ENCODE peak calls at places on chromosomes 16 and 17, in ten cellular contexts. One of them, this sample, is unnamed.

GRCh38 chr17:52233176-52233575 is 74.7 kb upstream of the CA10 start:
- DNase-seq in ovary: no peak
- DNase-seq in lower leg skin: no peak
- DNase-seq in right lobe of liver: no peak
- DNase-seq in esophagus squamous epithelium: no peak
- DNase-seq in endothelial cell of umbilical vein: no peak
- DNase-seq in A549: no peak
- DNase-seq in NB4: no peak
- DNase-seq in HepG2: no peak
- DNase-seq in body of pancreas: no peak
- DNase-seq in this sample: no peak

GRCh38 chr17:36950027-36950426 is 1.3 kb downstream of the AATF start:
- DNase-seq in ovary: no peak
- DNase-seq in lower leg skin: no peak
- DNase-seq in right lobe of liver: no peak
- DNase-seq in esophagus squamous epithelium: no peak
- DNase-seq in endothelial cell of umbilical vein: no peak
- DNase-seq in A549: no peak
- DNase-seq in NB4: no peak
- DNase-seq in HepG2: no peak
- DNase-seq in body of pancreas: no peak
- DNase-seq in this sample: no peak

GRCh38 chr17:57645950-57646686 is 99.0 kb downstream of the CCDC182 start:
- DNase-seq in ovary: no peak
- DNase-seq in lower leg skin: no peak
- DNase-seq in right lobe of liver: no peak
- DNase-seq in esophagus squamous epithelium: no peak
- DNase-seq in endothelial cell of umbilical vein: no peak
- DNase-seq in A549: no peak
- DNase-seq in NB4: peak; percentile 91
- DNase-seq in HepG2: no peak
- DNase-seq in body of pancreas: no peak
- DNase-seq in this sample: no peak

GRCh38 chr17:80243526-80244433 is 16.9 kb upstream of the RNF213 start:
- DNase-seq in ovary: no peak
- DNase-seq in lower leg skin: no peak
- DNase-seq in right lobe of liver: no peak
- DNase-seq in esophagus squamous epithelium: no peak
- DNase-seq in endothelial cell of umbilical vein: no peak
- DNase-seq in A549: no peak
- DNase-seq in NB4: no peak
- DNase-seq in HepG2: no peak
- DNase-seq in body of pancreas: no peak
- DNase-seq in this sample: no peak

GRCh38 chr17:4509923-4510614 is 11.4 kb downstream of the SPNS2 start:
- DNase-seq in ovary: no peak
- DNase-seq in lower leg skin: no peak
- DNase-seq in right lobe of liver: no peak
- DNase-seq in esophagus squamous epithelium: no peak
- DNase-seq in endothelial cell of umbilical vein: no peak
- DNase-seq in A549: no peak
- DNase-seq in NB4: no peak
- DNase-seq in HepG2: no peak
- DNase-seq in body of pancreas: peak; percentile 39
- DNase-seq in this sample: peak; percentile 74

GRCh38 chr16:74991593-74992403 is 6.9 kb upstream of the WDR59 start:
- DNase-seq in ovary: no peak
- DNase-seq in lower leg skin: no peak
- DNase-seq in right lobe of liver: peak; percentile 62
- DNase-seq in esophagus squamous epithelium: no peak
- DNase-seq in endothelial cell of umbilical vein: no peak
- DNase-seq in A549: no peak
- DNase-seq in NB4: no peak
- DNase-seq in HepG2: peak; percentile 100
- DNase-seq in body of pancreas: peak; percentile 64
- DNase-seq in this sample: no peak

GRCh38 chr17:57467226-57467625 is 210.9 kb downstream of the MSI2 start:
- DNase-seq in ovary: no peak
- DNase-seq in lower leg skin: no peak
- DNase-seq in right lobe of liver: no peak
- DNase-seq in esophagus squamous epithelium: no peak
- DNase-seq in endothelial cell of umbilical vein: no peak
- DNase-seq in A549: no peak
- DNase-seq in NB4: no peak
- DNase-seq in HepG2: no peak
- DNase-seq in body of pancreas: no peak
- DNase-seq in this sample: no peak

GRCh38 chr16:80369138-80369537 is 171.7 kb upstream of the DYNLRB2 start:
- DNase-seq in ovary: no peak
- DNase-seq in lower leg skin: no peak
- DNase-seq in right lobe of liver: no peak
- DNase-seq in esophagus squamous epithelium: no peak
- DNase-seq in endothelial cell of umbilical vein: no peak
- DNase-seq in A549: no peak
- DNase-seq in NB4: no peak
- DNase-seq in HepG2: no peak
- DNase-seq in body of pancreas: no peak
- DNase-seq in this sample: no peak

GRCh38 chr17:61720016-61720795 is 129.2 kb upstream of the NACA2 start:
- DNase-seq in ovary: no peak
- DNase-seq in lower leg skin: no peak
- DNase-seq in right lobe of liver: no peak
- DNase-seq in esophagus squamous epithelium: no peak
- DNase-seq in endothelial cell of umbilical vein: no peak
- DNase-seq in A549: no peak
- DNase-seq in NB4: no peak
- DNase-seq in HepG2: no peak
- DNase-seq in body of pancreas: no peak
- DNase-seq in this sample: no peak

GRCh38 chr17:62804025-62804424 is 4.1 kb downstream of the MARCHF10 start:
- DNase-seq in ovary: no peak
- DNase-seq in lower leg skin: no peak
- DNase-seq in right lobe of liver: no peak
- DNase-seq in esophagus squamous epithelium: no peak
- DNase-seq in endothelial cell of umbilical vein: no peak
- DNase-seq in A549: no peak
- DNase-seq in NB4: no peak
- DNase-seq in HepG2: no peak
- DNase-seq in body of pancreas: no peak
- DNase-seq in this sample: no peak

GRCh38 chr16:81729451-81729850 is 49.6 kb upstream of the PLCG2 start:
- DNase-seq in ovary: no peak
- DNase-seq in lower leg skin: no peak
- DNase-seq in right lobe of liver: no peak
- DNase-seq in esophagus squamous epithelium: no peak
- DNase-seq in endothelial cell of umbilical vein: no peak
- DNase-seq in A549: no peak
- DNase-seq in NB4: peak; percentile 55
- DNase-seq in HepG2: peak; percentile 17
- DNase-seq in body of pancreas: no peak
- DNase-seq in this sample: no peak

GRCh38 chr17:28646039-28646754 is 1.2 kb upstream of the BLTP2 start:
- DNase-seq in ovary: peak; percentile 72
- DNase-seq in lower leg skin: peak; percentile 21
- DNase-seq in right lobe of liver: no peak
- DNase-seq in esophagus squamous epithelium: no peak
- DNase-seq in endothelial cell of umbilical vein: no peak
- DNase-seq in A549: no peak
- DNase-seq in NB4: no peak
- DNase-seq in HepG2: no peak
- DNase-seq in body of pancreas: peak; percentile 10
- DNase-seq in this sample: peak; percentile 24

GRCh38 chr17:49456172-49456965 is 38.7 kb upstream of the NGFR start:
- DNase-seq in ovary: no peak
- DNase-seq in lower leg skin: no peak
- DNase-seq in right lobe of liver: no peak
- DNase-seq in esophagus squamous epithelium: no peak
- DNase-seq in endothelial cell of umbilical vein: no peak
- DNase-seq in A549: no peak
- DNase-seq in NB4: peak; percentile 85
- DNase-seq in HepG2: no peak
- DNase-seq in body of pancreas: no peak
- DNase-seq in this sample: no peak

GRCh38 chr17:49457564-49458535 is 37.2 kb upstream of the NGFR start:
- DNase-seq in ovary: no peak
- DNase-seq in lower leg skin: no peak
- DNase-seq in right lobe of liver: no peak
- DNase-seq in esophagus squamous epithelium: no peak
- DNase-seq in endothelial cell of umbilical vein: no peak
- DNase-seq in A549: no peak
- DNase-seq in NB4: no peak
- DNase-seq in HepG2: no peak
- DNase-seq in body of pancreas: no peak
- DNase-seq in this sample: no peak

GRCh38 chr17:49460401-49460800 is 34.7 kb upstream of the NGFR start:
- DNase-seq in ovary: no peak
- DNase-seq in lower leg skin: no peak
- DNase-seq in right lobe of liver: no peak
- DNase-seq in esophagus squamous epithelium: no peak
- DNase-seq in endothelial cell of umbilical vein: no peak
- DNase-seq in A549: no peak
- DNase-seq in NB4: no peak
- DNase-seq in HepG2: no peak
- DNase-seq in body of pancreas: no peak
- DNase-seq in this sample: no peak

GRCh38 chr17:49461580-49461979 is 33.5 kb upstream of the NGFR start:
- DNase-seq in ovary: no peak
- DNase-seq in lower leg skin: no peak
- DNase-seq in right lobe of liver: no peak
- DNase-seq in esophagus squamous epithelium: no peak
- DNase-seq in endothelial cell of umbilical vein: no peak
- DNase-seq in A549: no peak
- DNase-seq in NB4: no peak
- DNase-seq in HepG2: no peak
- DNase-seq in body of pancreas: no peak
- DNase-seq in this sample: no peak

DNA sequence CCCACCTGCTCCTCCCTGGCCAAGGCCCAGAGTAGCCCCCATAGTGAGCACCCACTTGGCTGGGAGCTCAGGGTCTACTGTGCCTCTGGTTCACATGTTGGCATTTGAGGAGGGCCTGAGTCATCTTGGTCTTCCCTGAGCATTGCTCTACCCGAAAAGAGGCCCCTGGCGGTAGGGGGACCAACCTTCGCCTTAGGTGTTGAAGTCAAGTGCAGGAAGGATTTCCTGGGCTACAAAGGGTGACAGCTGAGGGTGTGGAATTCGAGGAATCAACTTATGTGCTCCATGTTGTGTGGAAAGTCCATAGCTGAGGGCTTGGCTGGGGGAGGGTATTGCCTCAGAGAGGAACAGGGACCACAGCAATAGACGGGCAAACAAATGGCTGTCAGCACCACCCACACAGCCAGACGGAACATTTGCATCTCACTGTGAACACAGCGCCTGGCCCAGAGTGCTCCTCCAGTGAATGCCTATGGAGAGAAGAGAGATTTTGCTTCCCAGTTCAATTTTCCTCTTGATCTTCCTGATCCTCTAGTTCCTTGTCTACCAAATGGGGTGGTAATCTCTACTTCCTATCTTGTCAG is 35.6 kb upstream of the NGFR start:
- DNase-seq in ovary: no peak
- DNase-seq in lower leg skin: no peak
- DNase-seq in right lobe of liver: no peak
- DNase-seq in esophagus squamous epithelium: no peak
- DNase-seq in endothelial cell of umbilical vein: no peak
- DNase-seq in A549: no peak
- DNase-seq in NB4: no peak
- DNase-seq in HepG2: peak; percentile 57
- DNase-seq in body of pancreas: no peak
- DNase-seq in this sample: no peak
- TF ChIP-seq CTCF in ovary: no peak
- TF ChIP-seq CTCF in lower leg skin: no peak
- TF ChIP-seq CTCF in right lobe of liver: no peak
- TF ChIP-seq CTCF in esophagus squamous epithelium: no peak
- TF ChIP-seq CTCF in endothelial cell of umbilical vein: no peak
- TF ChIP-seq CTCF in A549: no peak
- TF ChIP-seq CTCF in NB4: no peak
- TF ChIP-seq CTCF in HepG2: no peak
- TF ChIP-seq CTCF in body of pancreas: no peak
- TF ChIP-seq CTCF in this sample: no peak

GRCh38 chr17:75205037-75205792 is at the start of gene NUP85:
- DNase-seq in ovary: peak; percentile 94
- DNase-seq in lower leg skin: peak; percentile 91
- DNase-seq in right lobe of liver: peak; percentile 94
- DNase-seq in esophagus squamous epithelium: peak; percentile 46
- DNase-seq in endothelial cell of umbilical vein: peak; percentile 96
- DNase-seq in A549: peak; percentile 100
- DNase-seq in NB4: peak; percentile 96
- DNase-seq in HepG2: peak; percentile 96
- DNase-seq in body of pancreas: peak; percentile 92
- DNase-seq in this sample: peak; percentile 98
- H3K4me3 ChIP-seq in ovary: peak within 1 kb of the TSS; percentile 87
- H3K4me3 ChIP-seq in lower leg skin: peak within 1 kb of the TSS; percentile 55
- H3K4me3 ChIP-seq in right lobe of liver: peak within 1 kb of the TSS; percentile 81
- H3K4me3 ChIP-seq in esophagus squamous epithelium: peak within 1 kb of the TSS; percentile 89
- H3K4me3 ChIP-seq in endothelial cell of umbilical vein: peak within 1 kb of the TSS; percentile 58
- H3K4me3 ChIP-seq in A549: peak within 1 kb of the TSS; percentile 87
- H3K4me3 ChIP-seq in NB4: peak within 1 kb of the TSS; percentile 80
- H3K4me3 ChIP-seq in HepG2: peak within 1 kb of the TSS; percentile 82
- H3K4me3 ChIP-seq in body of pancreas: peak within 1 kb of the TSS; percentile 95
- H3K4me3 ChIP-seq in this sample: peak within 1 kb of the TSS; percentile 84

DNA sequence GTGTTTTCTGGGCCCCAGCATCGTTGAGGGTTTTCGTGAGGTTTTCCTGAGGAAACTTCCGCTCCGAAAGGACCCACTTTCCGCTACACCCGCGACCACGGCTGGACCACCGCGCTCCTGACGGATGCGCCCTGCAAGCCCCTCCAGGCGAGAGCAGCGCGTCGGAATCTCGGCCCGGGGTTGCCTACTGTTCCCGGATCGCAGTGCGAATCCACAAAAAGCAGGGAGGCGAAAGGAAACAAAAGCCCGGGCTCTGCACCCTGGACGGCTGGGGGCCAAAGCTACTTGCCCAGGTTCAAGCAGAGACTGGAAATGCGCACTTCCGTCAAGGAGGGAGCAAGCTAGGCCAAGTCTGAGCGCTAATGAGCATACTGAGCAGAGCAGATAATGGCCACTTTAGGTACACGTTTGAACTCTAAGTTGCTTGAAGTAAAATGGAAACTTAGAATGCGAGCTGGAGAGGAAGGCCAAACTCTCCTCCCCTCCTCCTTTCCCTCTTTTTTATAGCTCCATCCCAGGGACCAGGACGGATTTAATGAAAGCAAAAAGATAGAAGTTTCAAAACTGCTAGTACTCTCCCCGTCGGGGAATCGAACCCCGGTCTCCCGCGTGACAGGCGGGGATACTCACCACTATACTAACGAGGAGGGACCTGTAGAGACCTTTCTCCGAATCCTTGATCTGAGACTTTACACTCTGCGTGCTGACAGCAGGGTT is 11.4 kb upstream of the AURKB start:
- DNase-seq in ovary: peak; percentile 92
- DNase-seq in lower leg skin: peak; percentile 95
- DNase-seq in right lobe of liver: peak; percentile 80
- DNase-seq in esophagus squamous epithelium: no peak
- DNase-seq in endothelial cell of umbilical vein: peak; percentile 94
- DNase-seq in A549: peak; percentile 82
- DNase-seq in NB4: peak; percentile 75
- DNase-seq in HepG2: no peak
- DNase-seq in body of pancreas: peak; percentile 90
- DNase-seq in this sample: peak; percentile 85
- TF ChIP-seq POLR2A in ovary: no peak
- TF ChIP-seq POLR2A in lower leg skin: no peak
- TF ChIP-seq POLR2A in right lobe of liver: peak; percentile 2
- TF ChIP-seq POLR2A in esophagus squamous epithelium: no peak
- TF ChIP-seq POLR2A in endothelial cell of umbilical vein: no peak
- TF ChIP-seq POLR2A in A549: no peak
- TF ChIP-seq POLR2A in NB4: no peak
- TF ChIP-seq POLR2A in HepG2: peak; percentile 32
- TF ChIP-seq POLR2A in body of pancreas: peak; percentile 37
- TF ChIP-seq POLR2A in this sample: no peak

GRCh38 chr16:17921357-17921978 is 415.1 kb downstream of the NPIPA8 start:
- DNase-seq in ovary: no peak
- DNase-seq in lower leg skin: no peak
- DNase-seq in right lobe of liver: peak; percentile 70
- DNase-seq in esophagus squamous epithelium: no peak
- DNase-seq in endothelial cell of umbilical vein: no peak
- DNase-seq in A549: no peak
- DNase-seq in NB4: peak; percentile 53
- DNase-seq in HepG2: peak; percentile 64
- DNase-seq in body of pancreas: peak; percentile 47
- DNase-seq in this sample: peak; percentile 34
- TF ChIP-seq CTCF in ovary: no peak
- TF ChIP-seq CTCF in lower leg skin: no peak
- TF ChIP-seq CTCF in right lobe of liver: peak; percentile 88
- TF ChIP-seq CTCF in esophagus squamous epithelium: peak; percentile 53
- TF ChIP-seq CTCF in endothelial cell of umbilical vein: peak; percentile 9
- TF ChIP-seq CTCF in A549: peak; percentile 8
- TF ChIP-seq CTCF in NB4: peak; percentile 69
- TF ChIP-seq CTCF in HepG2: peak; percentile 91
- TF ChIP-seq CTCF in body of pancreas: peak; percentile 25
- TF ChIP-seq CTCF in this sample: peak; percentile 38

This sample was measured in upper lobe of left lung.